ENCODE peak calls at places on chromosomes 3 and 15, in seven cellular contexts. S is SW480; B is PC-3; H is pulmonary artery endothelial cell; K is HuH-7.5; P is mucosa of gallbladder; E is naive thymus-derived CD8-positive, alpha-beta T cell. W is an unnamed sample.

GRCh38 chr3:30629736-30630135 is 23.3 kb downstream of the TGFBR2 start:
- DNase-seq in S (no peak), B (no peak), H (no peak), K (no peak), P (no peak), E (no peak), W (no peak)

GRCh38 chr3:85589145-85589544 is 630.4 kb downstream of the CADM2 start:
- DNase-seq in S (no peak), B (peak; percentile 60), H (no peak), K (no peak), P (no peak), E (no peak), W (no peak)

GRCh38 chr3:138944136-138944658 is 2.7 kb downstream of the FOXL2 start:
- DNase-seq in S (no peak), B (no peak), H (no peak), K (peak; percentile 45), P (no peak), E (no peak), W (no peak)

GRCh38 chr15:79184465-79184892 is 93.9 kb upstream of the RASGRF1 start:
- DNase-seq in S (peak; percentile 40), B (peak; percentile 72), H (peak; percentile 10), K (peak; percentile 68), P (peak; percentile 73), E (peak; percentile 28), W (peak; percentile 92)

GRCh38 chr15:31387483-31388118 is 61.0 kb downstream of the KLF13 start:
- DNase-seq in S (peak; percentile 68), B (peak; percentile 70), H (no peak), K (no peak), P (peak; percentile 57), E (no peak), W (no peak)

GRCh38 chr3:133112666-133113065 is 74.5 kb downstream of the TMEM108 start:
- DNase-seq in S (no peak), B (no peak), H (no peak), K (no peak), P (no peak), E (no peak), W (no peak)

GRCh38 chr3:13529196-13529975 is 19.5 kb upstream of the FBLN2 start:
- DNase-seq in S (no peak), B (no peak), H (no peak), K (no peak), P (no peak), E (no peak), W (no peak)

GRCh38 chr15:70323111-70323851 is 225.6 kb upstream of the TLE3 start:
- DNase-seq in S (no peak), B (no peak), H (no peak), K (no peak), P (no peak), E (no peak), W (peak; percentile 64)

GRCh38 chr3:184262166-184262926 is 993 bp upstream of the CAMK2N2 start:
- DNase-seq in S (no peak), B (no peak), H (no peak), K (peak; percentile 53), P (no peak), E (no peak), W (peak; percentile 34)

GRCh38 chr3:45665101-45665572 is 24.1 kb upstream of the SACM1L start:
- DNase-seq in S (peak; percentile 63), B (peak; percentile 74), H (no peak), K (no peak), P (peak; percentile 69), E (peak; percentile 65), W (peak; percentile 75)

GRCh38 chr15:62616746-62617145 is 425.8 kb upstream of the TPM1 start:
- DNase-seq in S (no peak), B (no peak), H (no peak), K (no peak), P (no peak), E (no peak), W (no peak)

GRCh38 chr3:74055064-74055463 is 430.3 kb upstream of the PDZRN3 start:
- DNase-seq in S (no peak), B (no peak), H (no peak), K (no peak), P (no peak), E (no peak), W (no peak)

GRCh38 chr3:132253262-132253878 is 63.8 kb upstream of the ACP3 start:
- DNase-seq in S (peak; percentile 51), B (peak; percentile 77), H (peak; percentile 35), K (peak; percentile 24), P (peak; percentile 13), E (no peak), W (no peak)

GRCh38 chr3:186193534-186194450 is 84.9 kb upstream of the ETV5 start:
- DNase-seq in S (no peak), B (no peak), H (no peak), K (no peak), P (no peak), E (no peak), W (peak; percentile 51)

GRCh38 chr3:15630646-15631350 is 29.3 kb downstream of the BTD start:
- DNase-seq in S (peak; percentile 65), B (peak; percentile 86), H (peak; percentile 80), K (no peak), P (no peak), E (no peak), W (no peak)

GRCh38 chr15:45099549-45100165 is 14.3 kb downstream of the DUOX2 start:
- DNase-seq in S (no peak), B (no peak), H (no peak), K (no peak), P (no peak), E (no peak), W (no peak)

W was measured in testis.